ENCODE peak calls at places on chromosomes 6 and 20, in ten cellular contexts. G is iris pigment epithelial cell; I is effector CD8-positive, alpha-beta T cell; M is CD8-positive, alpha-beta memory T cell; W is neural progenitor cell; F is HFF-Myc; J is HCEC 1CT; Y is substantia nigra; L is C1 segment of cervical spinal cord; B is LoVo. T is an unnamed sample.
A peak's percentile ranks its signal among the peaks of the same experiment; 100 is the strongest.

GRCh38 chr6:7960848-7961247 is 50.3 kb upstream of the TXNDC5 start:
- DNase-seq in G (no peak), I (no peak), M (no peak), W (no peak), F (no peak), J (no peak), Y (no peak), L (no peak), B (no peak), T (no peak)

GRCh38 chr20:60491261-60491660 is 533.0 kb downstream of the CDH26 start:
- DNase-seq in G (no peak), I (no peak), M (no peak), W (no peak), F (no peak), J (no peak), Y (no peak), L (no peak), B (no peak), T (no peak)

GRCh38 chr6:15427360-15428070 is 181.6 kb downstream of the JARID2 start:
- DNase-seq in G (peak; percentile 69), I (no peak), M (no peak), W (no peak), F (peak; percentile 75), J (no peak), Y (no peak), L (no peak), B (no peak), T (peak; percentile 19)

GRCh38 chr6:113203135-113203534 is 654.0 kb upstream of the MARCKS start:
- DNase-seq in G (no peak), I (no peak), M (no peak), W (no peak), F (no peak), J (no peak), Y (no peak), L (no peak), B (no peak), T (no peak)

GRCh38 chr20:57893364-57894001 is 183.7 kb upstream of the PMEPA1 start:
- DNase-seq in G (no peak), I (no peak), M (no peak), W (peak; percentile 17), F (no peak), J (no peak), Y (no peak), L (no peak), B (no peak), T (no peak)

GRCh38 chr6:157428418-157429202 is 47.6 kb downstream of the ZDHHC14 start:
- DNase-seq in G (no peak), I (no peak), M (no peak), W (peak; percentile 28), F (no peak), J (no peak), Y (no peak), L (no peak), B (peak; percentile 67), T (peak; percentile 92)

GRCh38 chr6:46815130-46815529 is 21.9 kb downstream of the MEP1A start:
- DNase-seq in G (peak; percentile 11), I (no peak), M (no peak), W (no peak), F (no peak), J (no peak), Y (no peak), L (no peak), B (peak; percentile 74), T (peak; percentile 95)

GRCh38 chr20:8837396-8837795 is 231.5 kb upstream of the PLCB4 start:
- DNase-seq in G (peak; percentile 90), I (no peak), M (no peak), W (no peak), F (no peak), J (peak; percentile 56), Y (no peak), L (no peak), B (no peak), T (peak; percentile 44)

GRCh38 chr6:152980656-152981055 is 2.2 kb downstream of the FBXO5 start:
- DNase-seq in G (no peak), I (no peak), M (no peak), W (no peak), F (no peak), J (no peak), Y (no peak), L (no peak), B (no peak), T (no peak)

GRCh38 chr20:33351696-33352095 is 49.6 kb downstream of the CDK5RAP1 start:
- DNase-seq in G (no peak), I (no peak), M (no peak), W (no peak), F (no peak), J (no peak), Y (no peak), L (no peak), B (no peak), T (no peak)

GRCh38 chr6:163999475-164000125 is 585.1 kb downstream of the QKI start:
- DNase-seq in G (no peak), I (no peak), M (no peak), W (no peak), F (no peak), J (no peak), Y (no peak), L (no peak), B (no peak), T (no peak)